ENCODE peak calls at places on chromosomes 4 and X, in nine cellular contexts. Y, J, G, B, O, U, Q, V and S are unnamed samples.

GRCh38 chr4:27154706-27155105 is 294.1 kb downstream of the STIM2 start:
- DNase-seq in Y (no peak), J (no peak), G (peak; percentile 13), B (peak; percentile 59), O (no peak), U (no peak), Q (no peak), V (no peak), S (no peak)

GRCh38 chrX:68183612-68184214 is 249.6 kb downstream of the OPHN1 start:
- DNase-seq in Y (no peak), J (peak; percentile 3), G (no peak), B (no peak), O (peak; percentile 65), U (no peak), Q (no peak), V (peak; percentile 28), S (no peak)

GRCh38 chrX:69324851-69325250 is 159.6 kb upstream of the PJA1 start:
- DNase-seq in Y (no peak), J (no peak), G (no peak), B (no peak), O (no peak), U (no peak), Q (no peak), V (no peak), S (no peak)

GRCh38 chr4:106238819-106239420 is 77.1 kb downstream of the TBCK start:
- DNase-seq in Y (peak; percentile 1), J (peak; percentile 21), G (peak; percentile 11), B (peak; percentile 37), O (peak; percentile 80), U (no peak), Q (no peak), V (peak; percentile 57), S (no peak)

GRCh38 chrX:41923925-41924693 is 755 bp upstream of the CASK start:
- DNase-seq in Y (no peak), J (peak; percentile 24), G (no peak), B (peak; percentile 13), O (no peak), U (peak; percentile 4), Q (no peak), V (peak; percentile 26), S (no peak)

GRCh38 chr4:126697748-126698147 is 935.0 kb upstream of the INTU start:
- DNase-seq in Y (no peak), J (no peak), G (peak; percentile 67), B (peak; percentile 74), O (no peak), U (no peak), Q (no peak), V (no peak), S (no peak)

GRCh38 chr4:36332023-36332781 is 50.8 kb downstream of the DTHD1 start:
- DNase-seq in Y (no peak), J (no peak), G (no peak), B (no peak), O (peak; percentile 15), U (no peak), Q (no peak), V (no peak), S (peak; percentile 71)

GRCh38 chr4:40990899-40991265 is 223.5 kb downstream of the APBB2 start:
- DNase-seq in Y (no peak), J (no peak), G (no peak), B (no peak), O (no peak), U (no peak), Q (no peak), V (no peak), S (no peak)

GRCh38 chr4:24235609-24236008 is 345.8 kb upstream of the PPARGC1A start:
- DNase-seq in Y (no peak), J (no peak), G (no peak), B (no peak), O (no peak), U (no peak), Q (no peak), V (no peak), S (no peak)

GRCh38 chrX:3393581-3394111 is 47.2 kb upstream of the MXRA5 start:
- DNase-seq in Y (no peak), J (no peak), G (no peak), B (no peak), O (no peak), U (no peak), Q (no peak), V (no peak), S (no peak)

GRCh38 chr4:183182873-183183725 is 84.0 kb downstream of the WWC2 start:
- DNase-seq in Y (peak; percentile 5), J (no peak), G (peak; percentile 65), B (peak; percentile 83), O (peak; percentile 97), U (no peak), Q (no peak), V (no peak), S (no peak)

GRCh38 chr4:114941522-114941921 is 171.9 kb downstream of the NDST4 start:
- DNase-seq in Y (no peak), J (no peak), G (no peak), B (no peak), O (peak; percentile 5), U (no peak), Q (no peak), V (no peak), S (no peak)

GRCh38 chr4:40475609-40476008 is 140.5 kb downstream of the CHRNA9 start:
- DNase-seq in Y (peak; percentile 90), J (no peak), G (no peak), B (no peak), O (peak; percentile 19), U (no peak), Q (no peak), V (no peak), S (no peak)

GRCh38 chr4:122968227-122968812 is 45.9 kb upstream of the NUDT6 start:
- DNase-seq in Y (no peak), J (no peak), G (no peak), B (no peak), O (no peak), U (no peak), Q (no peak), V (no peak), S (no peak)

GRCh38 chr4:52643846-52644245 is 15.3 kb downstream of the USP46 start:
- DNase-seq in Y (peak; percentile 73), J (peak; percentile 25), G (no peak), B (no peak), O (no peak), U (no peak), Q (no peak), V (no peak), S (no peak)

GRCh38 chrX:134969726-134970125 is 21.1 kb upstream of the SMIM10 start:
- DNase-seq in Y (no peak), J (no peak), G (peak; percentile 35), B (no peak), O (no peak), U (no peak), Q (no peak), V (no peak), S (no peak)

GRCh38 chr4:107989162-107989536 is 540 bp upstream of the HADH start:
- DNase-seq in Y (peak; percentile 5), J (no peak), G (no peak), B (no peak), O (no peak), U (no peak), Q (no peak), V (no peak), S (no peak)

GRCh38 chrX:72025236-72025770 is 106.4 kb downstream of the RTL5 start:
- DNase-seq in Y (no peak), J (no peak), G (no peak), B (no peak), O (no peak), U (no peak), Q (no peak), V (no peak), S (no peak)

GRCh38 chrX:139642241-139642927 is 65.6 kb downstream of the MCF2 start:
- DNase-seq in Y (no peak), J (no peak), G (no peak), B (no peak), O (peak; percentile 38), U (no peak), Q (no peak), V (no peak), S (no peak)

GRCh38 chr4:113049421-113050355 is at the start of gene ANK2:
- DNase-seq in Y (peak; percentile 64), J (peak; percentile 74), G (no peak), B (no peak), O (peak; percentile 95), U (no peak), Q (no peak), V (peak; percentile 10), S (peak; percentile 64)

GRCh38 chrX:37955273-37955672 is 51.1 kb upstream of the SYTL5 start:
- DNase-seq in Y (no peak), J (no peak), G (no peak), B (no peak), O (no peak), U (no peak), Q (no peak), V (no peak), S (no peak)

GRCh38 chr4:129429566-129430339 is 333.8 kb downstream of the C4orf33 start:
- DNase-seq in Y (no peak), J (no peak), G (no peak), B (no peak), O (no peak), U (no peak), Q (no peak), V (no peak), S (no peak)

GRCh38 chrX:132744470-132744869 is 214.0 kb downstream of the HS6ST2 start:
- DNase-seq in Y (no peak), J (no peak), G (no peak), B (no peak), O (no peak), U (no peak), Q (no peak), V (no peak), S (no peak)

GRCh38 chrX:11352296-11352741 is 59.1 kb downstream of the AMELX start:
- DNase-seq in Y (no peak), J (no peak), G (no peak), B (no peak), O (no peak), U (no peak), Q (no peak), V (no peak), S (no peak)

GRCh38 chr4:125582302-125582701 is 267.5 kb downstream of the FAT4 start:
- DNase-seq in Y (no peak), J (no peak), G (no peak), B (peak; percentile 4), O (no peak), U (no peak), Q (no peak), V (no peak), S (no peak)

GRCh38 chrX:148774276-148774675 is 273.9 kb downstream of the AFF2 start:
- DNase-seq in Y (no peak), J (no peak), G (no peak), B (no peak), O (no peak), U (no peak), Q (no peak), V (no peak), S (no peak)

GRCh38 chrX:47235691-47236103 is 2.9 kb downstream of the USP11 start:
- DNase-seq in Y (no peak), J (no peak), G (no peak), B (no peak), O (no peak), U (no peak), Q (no peak), V (no peak), S (no peak)

GRCh38 chr4:56326363-56326762 is 60.9 kb downstream of the AASDH start:
- DNase-seq in Y (no peak), J (no peak), G (no peak), B (no peak), O (no peak), U (no peak), Q (no peak), V (no peak), S (no peak)

GRCh38 chr4:8463811-8464210 is 23.2 kb downstream of the TRMT44 start:
- DNase-seq in Y (no peak), J (no peak), G (no peak), B (no peak), O (no peak), U (no peak), Q (no peak), V (no peak), S (no peak)

GRCh38 chr4:6688879-6689505 is 4.7 kb upstream of the S100P start:
- DNase-seq in Y (no peak), J (peak; percentile 74), G (peak; percentile 76), B (peak; percentile 88), O (peak; percentile 72), U (peak; percentile 23), Q (peak; percentile 40), V (peak; percentile 59), S (no peak)

GRCh38 chr4:58807843-58808605 is 1697.8 kb upstream of the IGFBP7 start:
- DNase-seq in Y (no peak), J (no peak), G (no peak), B (no peak), O (no peak), U (no peak), Q (no peak), V (no peak), S (no peak)